ENCODE peak calls at places on chromosomes 6 and 20, in nine cellular contexts. One of them, this sample, is unnamed. For H3K4me1, the result is how much of the 10 kb centered on the place peaks cover.

GRCh38 chr6:141610741-141611140 is 522.0 kb upstream of the GJE1 start:
- DNase-seq in PC-3: peak
- DNase-seq in CD8-positive, alpha-beta memory T cell: no peak
- DNase-seq in neural progenitor cell: peak
- DNase-seq in stomach: no peak
- DNase-seq in left lung: no peak
- DNase-seq in psoas muscle: no peak
- DNase-seq in uterus: no peak
- DNase-seq in breast epithelium: no peak
- DNase-seq in this sample: no peak

GRCh38 chr20:9500121-9500911 is 14.1 kb upstream of the LAMP5 start:
- DNase-seq in left lung: peak
- DNase-seq in uterus: no peak
- DNase-seq in CD8-positive, alpha-beta memory T cell: no peak
- DNase-seq in breast epithelium: no peak
- DNase-seq in PC-3: no peak
- DNase-seq in psoas muscle: no peak
- DNase-seq in neural progenitor cell: no peak
- DNase-seq in stomach: no peak
- DNase-seq in this sample: no peak

GRCh38 chr6:37459981-37460800 is 27.2 kb downstream of the CMTR1 start:
- DNase-seq in left lung: no peak
- DNase-seq in breast epithelium: no peak
- DNase-seq in CD8-positive, alpha-beta memory T cell: no peak
- DNase-seq in psoas muscle: no peak
- DNase-seq in stomach: no peak
- DNase-seq in uterus: no peak
- DNase-seq in PC-3: no peak
- DNase-seq in neural progenitor cell: peak
- DNase-seq in this sample: no peak

GRCh38 chr6:16205377-16206144 is 32.8 kb upstream of the GMPR start:
- DNase-seq in neural progenitor cell: no peak
- DNase-seq in PC-3: no peak
- DNase-seq in CD8-positive, alpha-beta memory T cell: no peak
- DNase-seq in psoas muscle: no peak
- DNase-seq in uterus: no peak
- DNase-seq in left lung: no peak
- DNase-seq in breast epithelium: no peak
- DNase-seq in stomach: no peak
- DNase-seq in this sample: no peak

GRCh38 chr6:54886932-54887584 is 40.5 kb downstream of the FAM83B start:
- DNase-seq in breast epithelium: no peak
- DNase-seq in left lung: no peak
- DNase-seq in CD8-positive, alpha-beta memory T cell: no peak
- DNase-seq in PC-3: no peak
- DNase-seq in stomach: no peak
- DNase-seq in neural progenitor cell: no peak
- DNase-seq in uterus: no peak
- DNase-seq in psoas muscle: no peak
- DNase-seq in this sample: no peak

GRCh38 chr6:134853111-134854055 is 96.5 kb downstream of the ALDH8A1 start:
- DNase-seq in PC-3: peak
- DNase-seq in psoas muscle: no peak
- DNase-seq in left lung: no peak
- DNase-seq in breast epithelium: no peak
- DNase-seq in CD8-positive, alpha-beta memory T cell: no peak
- DNase-seq in stomach: no peak
- DNase-seq in uterus: peak
- DNase-seq in neural progenitor cell: no peak
- DNase-seq in this sample: no peak

GRCh38 chr6:25713802-25714201 is 40.7 kb upstream of the SLC17A4 start:
- DNase-seq in breast epithelium: no peak
- DNase-seq in uterus: no peak
- DNase-seq in stomach: no peak
- DNase-seq in PC-3: no peak
- DNase-seq in left lung: no peak
- DNase-seq in neural progenitor cell: no peak
- DNase-seq in psoas muscle: no peak
- DNase-seq in CD8-positive, alpha-beta memory T cell: no peak
- DNase-seq in this sample: no peak

GRCh38 chr20:41176711-41177552 is 39.6 kb downstream of the PLCG1 start:
- DNase-seq in CD8-positive, alpha-beta memory T cell: no peak
- DNase-seq in left lung: no peak
- DNase-seq in stomach: peak
- DNase-seq in psoas muscle: peak
- DNase-seq in neural progenitor cell: no peak
- DNase-seq in PC-3: no peak
- DNase-seq in breast epithelium: peak
- DNase-seq in uterus: no peak
- DNase-seq in this sample: no peak

GRCh38 chr6:170438861-170439260 is 114.2 kb downstream of the PSMB1 start:
- DNase-seq in stomach: no peak
- DNase-seq in PC-3: no peak
- DNase-seq in left lung: no peak
- DNase-seq in uterus: no peak
- DNase-seq in psoas muscle: no peak
- DNase-seq in breast epithelium: no peak
- DNase-seq in neural progenitor cell: no peak
- DNase-seq in CD8-positive, alpha-beta memory T cell: no peak
- DNase-seq in this sample: no peak

GRCh38 chr6:168247456-168248147 is 72.0 kb downstream of the DACT2 start:
- DNase-seq in left lung: no peak
- DNase-seq in uterus: no peak
- DNase-seq in PC-3: no peak
- DNase-seq in CD8-positive, alpha-beta memory T cell: no peak
- DNase-seq in neural progenitor cell: no peak
- DNase-seq in breast epithelium: no peak
- DNase-seq in psoas muscle: peak
- DNase-seq in stomach: peak
- DNase-seq in this sample: no peak

DNA sequence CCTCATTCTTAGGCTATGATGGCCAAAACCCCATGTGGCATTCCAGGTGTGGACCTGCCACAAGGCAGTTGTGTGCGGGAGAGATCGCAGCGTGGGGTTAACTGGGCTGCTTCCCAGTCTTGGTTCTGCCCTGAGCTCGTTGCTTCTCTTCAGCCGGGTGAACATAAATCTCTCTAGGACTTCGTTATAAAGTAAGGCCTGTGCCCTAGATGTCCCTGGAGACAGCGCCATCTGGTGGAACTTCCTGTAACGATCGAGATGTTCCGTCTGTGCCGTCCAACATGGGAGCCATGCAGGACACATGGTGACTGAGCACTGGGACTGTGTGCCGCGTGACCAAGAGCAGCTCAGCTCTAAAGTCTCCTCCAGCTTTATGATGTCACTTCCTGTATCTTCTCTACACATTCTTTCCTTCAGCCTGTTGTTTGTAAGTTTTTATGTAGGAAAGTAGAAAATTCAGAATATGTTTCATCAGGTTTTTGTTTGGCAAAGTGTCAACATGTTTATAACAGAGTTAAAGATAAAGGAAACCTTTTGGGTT is 26.8 kb upstream of the RPP40 start:
- DNase-seq in PC-3: peak
- DNase-seq in uterus: peak
- DNase-seq in psoas muscle: peak
- DNase-seq in breast epithelium: no peak
- DNase-seq in CD8-positive, alpha-beta memory T cell: peak
- DNase-seq in stomach: peak
- DNase-seq in left lung: peak
- DNase-seq in neural progenitor cell: peak
- DNase-seq in this sample: peak
- H3K4me1 ChIP-seq in PC-3: under half
- H3K4me1 ChIP-seq in uterus: under half
- H3K4me1 ChIP-seq in psoas muscle: under half
- H3K4me1 ChIP-seq in breast epithelium: under half
- H3K4me1 ChIP-seq in CD8-positive, alpha-beta memory T cell: under half
- H3K4me1 ChIP-seq in stomach: under half
- H3K4me1 ChIP-seq in left lung: under half
- H3K4me1 ChIP-seq in neural progenitor cell: under half
- H3K4me1 ChIP-seq in this sample: under half

GRCh38 chr6:136767103-136767502 is 25.2 kb downstream of the MAP3K5 start:
- DNase-seq in CD8-positive, alpha-beta memory T cell: no peak
- DNase-seq in neural progenitor cell: no peak
- DNase-seq in left lung: no peak
- DNase-seq in stomach: no peak
- DNase-seq in breast epithelium: no peak
- DNase-seq in uterus: no peak
- DNase-seq in psoas muscle: no peak
- DNase-seq in PC-3: no peak
- DNase-seq in this sample: no peak

GRCh38 chr6:136772685-136773472 is 19.4 kb downstream of the MAP3K5 start:
- DNase-seq in breast epithelium: no peak
- DNase-seq in PC-3: no peak
- DNase-seq in stomach: no peak
- DNase-seq in left lung: no peak
- DNase-seq in uterus: peak
- DNase-seq in neural progenitor cell: peak
- DNase-seq in psoas muscle: no peak
- DNase-seq in CD8-positive, alpha-beta memory T cell: no peak
- DNase-seq in this sample: no peak

GRCh38 chr6:136767583-136768307 is 24.5 kb downstream of the MAP3K5 start:
- DNase-seq in neural progenitor cell: no peak
- DNase-seq in left lung: no peak
- DNase-seq in breast epithelium: no peak
- DNase-seq in PC-3: no peak
- DNase-seq in CD8-positive, alpha-beta memory T cell: no peak
- DNase-seq in uterus: no peak
- DNase-seq in stomach: no peak
- DNase-seq in psoas muscle: no peak
- DNase-seq in this sample: no peak

GRCh38 chr6:136771306-136771705 is 21.0 kb downstream of the MAP3K5 start:
- DNase-seq in stomach: no peak
- DNase-seq in psoas muscle: no peak
- DNase-seq in left lung: no peak
- DNase-seq in uterus: no peak
- DNase-seq in CD8-positive, alpha-beta memory T cell: no peak
- DNase-seq in neural progenitor cell: no peak
- DNase-seq in PC-3: no peak
- DNase-seq in breast epithelium: no peak
- DNase-seq in this sample: no peak

DNA sequence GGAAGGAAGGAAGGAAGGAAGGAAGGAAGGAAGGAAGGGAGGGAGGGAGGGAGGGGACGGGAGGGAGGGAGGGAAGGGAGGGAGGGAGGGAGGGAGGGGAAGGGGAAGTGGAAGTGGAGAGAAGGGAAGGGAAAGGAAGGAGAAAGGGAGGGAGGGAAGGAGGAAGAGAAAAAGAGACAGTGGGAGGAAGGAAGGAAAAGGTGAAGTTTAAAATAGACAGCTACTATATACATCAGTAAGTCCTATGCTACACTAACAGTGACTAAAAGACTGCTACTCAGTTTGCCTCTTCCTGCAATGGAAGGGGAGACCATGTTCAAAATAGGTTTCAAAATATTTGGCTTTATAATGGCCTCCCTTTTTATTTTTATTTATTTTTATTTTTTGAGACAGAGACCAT is 22.5 kb downstream of the MAP3K5 start:
- DNase-seq in PC-3: no peak
- DNase-seq in neural progenitor cell: no peak
- DNase-seq in left lung: no peak
- DNase-seq in breast epithelium: no peak
- DNase-seq in psoas muscle: no peak
- DNase-seq in uterus: no peak
- DNase-seq in CD8-positive, alpha-beta memory T cell: no peak
- DNase-seq in stomach: no peak
- DNase-seq in this sample: no peak
- H3K4me1 ChIP-seq in PC-3: under half
- H3K4me1 ChIP-seq in neural progenitor cell: under half
- H3K4me1 ChIP-seq in left lung: under half
- H3K4me1 ChIP-seq in breast epithelium: under half
- H3K4me1 ChIP-seq in psoas muscle: under half
- H3K4me1 ChIP-seq in uterus: under half
- H3K4me1 ChIP-seq in CD8-positive, alpha-beta memory T cell: under half
- H3K4me1 ChIP-seq in stomach: under half
- H3K4me1 ChIP-seq in this sample: under half

GRCh38 chr6:56752534-56752933 is 109.8 kb upstream of the DST start:
- DNase-seq in uterus: no peak
- DNase-seq in PC-3: no peak
- DNase-seq in psoas muscle: no peak
- DNase-seq in breast epithelium: no peak
- DNase-seq in neural progenitor cell: no peak
- DNase-seq in CD8-positive, alpha-beta memory T cell: no peak
- DNase-seq in left lung: no peak
- DNase-seq in stomach: no peak
- DNase-seq in this sample: no peak
- H3K4me1 ChIP-seq in uterus: under half
- H3K4me1 ChIP-seq in PC-3: half or more
- H3K4me1 ChIP-seq in psoas muscle: half or more
- H3K4me1 ChIP-seq in breast epithelium: under half
- H3K4me1 ChIP-seq in neural progenitor cell: half or more
- H3K4me1 ChIP-seq in CD8-positive, alpha-beta memory T cell: under half
- H3K4me1 ChIP-seq in left lung: under half
- H3K4me1 ChIP-seq in stomach: under half
- H3K4me1 ChIP-seq in this sample: under half

GRCh38 chr6:122678841-122679240 is 68.6 kb downstream of the PKIB start:
- DNase-seq in breast epithelium: no peak
- DNase-seq in neural progenitor cell: no peak
- DNase-seq in left lung: no peak
- DNase-seq in PC-3: no peak
- DNase-seq in psoas muscle: no peak
- DNase-seq in uterus: no peak
- DNase-seq in stomach: no peak
- DNase-seq in CD8-positive, alpha-beta memory T cell: no peak
- DNase-seq in this sample: no peak

GRCh38 chr6:122673345-122673961 is 63.2 kb downstream of the PKIB start:
- DNase-seq in neural progenitor cell: no peak
- DNase-seq in stomach: no peak
- DNase-seq in uterus: no peak
- DNase-seq in left lung: no peak
- DNase-seq in breast epithelium: no peak
- DNase-seq in CD8-positive, alpha-beta memory T cell: no peak
- DNase-seq in PC-3: peak
- DNase-seq in psoas muscle: no peak
- DNase-seq in this sample: no peak

GRCh38 chr6:122676146-122676545 is 65.9 kb downstream of the PKIB start:
- DNase-seq in breast epithelium: no peak
- DNase-seq in left lung: no peak
- DNase-seq in PC-3: no peak
- DNase-seq in uterus: no peak
- DNase-seq in neural progenitor cell: no peak
- DNase-seq in psoas muscle: no peak
- DNase-seq in CD8-positive, alpha-beta memory T cell: no peak
- DNase-seq in stomach: no peak
- DNase-seq in this sample: no peak

GRCh38 chr6:122677436-122677835 is 67.2 kb downstream of the PKIB start:
- DNase-seq in stomach: no peak
- DNase-seq in psoas muscle: no peak
- DNase-seq in uterus: no peak
- DNase-seq in neural progenitor cell: no peak
- DNase-seq in PC-3: no peak
- DNase-seq in CD8-positive, alpha-beta memory T cell: no peak
- DNase-seq in breast epithelium: no peak
- DNase-seq in left lung: no peak
- DNase-seq in this sample: no peak

DNA sequence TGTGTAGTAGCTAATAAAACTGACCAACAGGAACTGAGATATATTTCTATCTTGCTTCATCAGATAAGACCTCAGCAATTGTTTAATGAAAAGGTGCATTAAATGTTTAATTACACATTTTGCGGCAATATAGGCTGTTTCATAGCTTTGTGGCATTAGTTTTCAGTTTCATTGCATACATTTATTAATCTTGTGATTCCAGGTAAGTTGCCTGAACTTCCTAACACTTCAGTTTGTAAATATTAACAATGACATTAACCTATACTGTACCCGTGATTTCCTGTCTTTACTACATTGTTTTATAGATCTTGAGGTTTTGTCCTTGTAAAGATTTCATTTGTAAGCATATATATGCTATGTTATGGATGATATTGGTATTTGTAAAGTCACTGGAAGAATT is 66.5 kb downstream of the PKIB start:
- DNase-seq in left lung: no peak
- DNase-seq in PC-3: peak
- DNase-seq in neural progenitor cell: no peak
- DNase-seq in uterus: no peak
- DNase-seq in psoas muscle: no peak
- DNase-seq in CD8-positive, alpha-beta memory T cell: no peak
- DNase-seq in stomach: no peak
- DNase-seq in breast epithelium: no peak
- DNase-seq in this sample: no peak
- H3K4me1 ChIP-seq in left lung: under half
- H3K4me1 ChIP-seq in PC-3: under half
- H3K4me1 ChIP-seq in neural progenitor cell: under half
- H3K4me1 ChIP-seq in uterus: under half
- H3K4me1 ChIP-seq in psoas muscle: under half
- H3K4me1 ChIP-seq in CD8-positive, alpha-beta memory T cell: under half
- H3K4me1 ChIP-seq in stomach: under half
- H3K4me1 ChIP-seq in breast epithelium: under half
- H3K4me1 ChIP-seq in this sample: under half